ENCODE peak calls at places on chromosomes 5 and 9, in seven cellular contexts. One of them, this sample, is unnamed.

GRCh38 chr9:37554318-37554717 is 21.9 kb downstream of the FBXO10 start:
- DNase-seq in substantia nigra: no peak
- DNase-seq in NCI-H748 treated with DMSO at 0.1 percent for 48 hours: no peak
- DNase-seq in GM12865: no peak
- DNase-seq in stimulated activated CD8-positive, alpha-beta memory T cell treated with anti-CD3 and anti-CD28 coated beads, Interleukin-15, amount 100 ng/mL, for 48 hours: no peak
- DNase-seq in CD8-positive, alpha-beta T cell: no peak
- DNase-seq in NCI-H510A treated with DMSO at 0.1 percent for 48 hours: no peak
- DNase-seq in this sample: no peak

GRCh38 chr5:4837489-4838058 is 302.6 kb upstream of the ADAMTS16 start:
- DNase-seq in GM12865: no peak
- DNase-seq in NCI-H748 treated with DMSO at 0.1 percent for 48 hours: no peak
- DNase-seq in NCI-H510A treated with DMSO at 0.1 percent for 48 hours: no peak
- DNase-seq in substantia nigra: no peak
- DNase-seq in stimulated activated CD8-positive, alpha-beta memory T cell treated with anti-CD3 and anti-CD28 coated beads, Interleukin-15, amount 100 ng/mL, for 48 hours: no peak
- DNase-seq in CD8-positive, alpha-beta T cell: no peak
- DNase-seq in this sample: no peak

GRCh38 chr9:131530930-131531832 is at the start of gene UCK1:
- DNase-seq in GM12865: peak
- DNase-seq in stimulated activated CD8-positive, alpha-beta memory T cell treated with anti-CD3 and anti-CD28 coated beads, Interleukin-15, amount 100 ng/mL, for 48 hours: peak
- DNase-seq in CD8-positive, alpha-beta T cell: peak
- DNase-seq in NCI-H748 treated with DMSO at 0.1 percent for 48 hours: peak
- DNase-seq in substantia nigra: peak
- DNase-seq in NCI-H510A treated with DMSO at 0.1 percent for 48 hours: peak
- DNase-seq in this sample: peak

GRCh38 chr5:149428032-149428431 is 48.9 kb upstream of the IL17B start:
- DNase-seq in substantia nigra: no peak
- DNase-seq in NCI-H748 treated with DMSO at 0.1 percent for 48 hours: no peak
- DNase-seq in stimulated activated CD8-positive, alpha-beta memory T cell treated with anti-CD3 and anti-CD28 coated beads, Interleukin-15, amount 100 ng/mL, for 48 hours: no peak
- DNase-seq in GM12865: no peak
- DNase-seq in NCI-H510A treated with DMSO at 0.1 percent for 48 hours: no peak
- DNase-seq in CD8-positive, alpha-beta T cell: no peak
- DNase-seq in this sample: no peak

GRCh38 chr9:134323741-134324358 is 2.4 kb upstream of the RXRA start:
- DNase-seq in substantia nigra: no peak
- DNase-seq in CD8-positive, alpha-beta T cell: no peak
- DNase-seq in NCI-H748 treated with DMSO at 0.1 percent for 48 hours: no peak
- DNase-seq in GM12865: no peak
- DNase-seq in stimulated activated CD8-positive, alpha-beta memory T cell treated with anti-CD3 and anti-CD28 coated beads, Interleukin-15, amount 100 ng/mL, for 48 hours: no peak
- DNase-seq in NCI-H510A treated with DMSO at 0.1 percent for 48 hours: peak
- DNase-seq in this sample: no peak

GRCh38 chr9:70382709-70383605 is 31.5 kb downstream of the KLF9 start:
- DNase-seq in CD8-positive, alpha-beta T cell: no peak
- DNase-seq in NCI-H510A treated with DMSO at 0.1 percent for 48 hours: no peak
- DNase-seq in NCI-H748 treated with DMSO at 0.1 percent for 48 hours: no peak
- DNase-seq in GM12865: no peak
- DNase-seq in substantia nigra: no peak
- DNase-seq in stimulated activated CD8-positive, alpha-beta memory T cell treated with anti-CD3 and anti-CD28 coated beads, Interleukin-15, amount 100 ng/mL, for 48 hours: no peak
- DNase-seq in this sample: no peak

GRCh38 chr5:181114284-181114843 is 16.6 kb downstream of the OR2V1 start:
- DNase-seq in stimulated activated CD8-positive, alpha-beta memory T cell treated with anti-CD3 and anti-CD28 coated beads, Interleukin-15, amount 100 ng/mL, for 48 hours: no peak
- DNase-seq in NCI-H748 treated with DMSO at 0.1 percent for 48 hours: no peak
- DNase-seq in NCI-H510A treated with DMSO at 0.1 percent for 48 hours: no peak
- DNase-seq in CD8-positive, alpha-beta T cell: no peak
- DNase-seq in GM12865: no peak
- DNase-seq in substantia nigra: no peak
- DNase-seq in this sample: no peak

GRCh38 chr9:110897899-110898298 is 140.4 kb downstream of the LPAR1 start:
- DNase-seq in substantia nigra: no peak
- DNase-seq in NCI-H748 treated with DMSO at 0.1 percent for 48 hours: no peak
- DNase-seq in GM12865: no peak
- DNase-seq in CD8-positive, alpha-beta T cell: no peak
- DNase-seq in NCI-H510A treated with DMSO at 0.1 percent for 48 hours: no peak
- DNase-seq in stimulated activated CD8-positive, alpha-beta memory T cell treated with anti-CD3 and anti-CD28 coated beads, Interleukin-15, amount 100 ng/mL, for 48 hours: no peak
- DNase-seq in this sample: no peak

GRCh38 chr9:129849901-129850300 is 14.6 kb downstream of the USP20 start:
- DNase-seq in substantia nigra: no peak
- DNase-seq in CD8-positive, alpha-beta T cell: no peak
- DNase-seq in NCI-H510A treated with DMSO at 0.1 percent for 48 hours: no peak
- DNase-seq in GM12865: no peak
- DNase-seq in NCI-H748 treated with DMSO at 0.1 percent for 48 hours: no peak
- DNase-seq in stimulated activated CD8-positive, alpha-beta memory T cell treated with anti-CD3 and anti-CD28 coated beads, Interleukin-15, amount 100 ng/mL, for 48 hours: no peak
- DNase-seq in this sample: no peak

GRCh38 chr5:54758038-54758437 is 227.4 kb downstream of the ESM1 start:
- DNase-seq in substantia nigra: no peak
- DNase-seq in GM12865: no peak
- DNase-seq in stimulated activated CD8-positive, alpha-beta memory T cell treated with anti-CD3 and anti-CD28 coated beads, Interleukin-15, amount 100 ng/mL, for 48 hours: no peak
- DNase-seq in NCI-H748 treated with DMSO at 0.1 percent for 48 hours: no peak
- DNase-seq in CD8-positive, alpha-beta T cell: no peak
- DNase-seq in NCI-H510A treated with DMSO at 0.1 percent for 48 hours: no peak
- DNase-seq in this sample: peak

GRCh38 chr5:91670565-91670964 is 287.4 kb upstream of the ARRDC3 start:
- DNase-seq in NCI-H510A treated with DMSO at 0.1 percent for 48 hours: peak
- DNase-seq in stimulated activated CD8-positive, alpha-beta memory T cell treated with anti-CD3 and anti-CD28 coated beads, Interleukin-15, amount 100 ng/mL, for 48 hours: no peak
- DNase-seq in GM12865: no peak
- DNase-seq in CD8-positive, alpha-beta T cell: no peak
- DNase-seq in NCI-H748 treated with DMSO at 0.1 percent for 48 hours: no peak
- DNase-seq in substantia nigra: no peak
- DNase-seq in this sample: no peak

GRCh38 chr5:73295447-73295846 is 122.5 kb downstream of the TMEM174 start:
- DNase-seq in NCI-H510A treated with DMSO at 0.1 percent for 48 hours: peak
- DNase-seq in CD8-positive, alpha-beta T cell: no peak
- DNase-seq in stimulated activated CD8-positive, alpha-beta memory T cell treated with anti-CD3 and anti-CD28 coated beads, Interleukin-15, amount 100 ng/mL, for 48 hours: no peak
- DNase-seq in GM12865: peak
- DNase-seq in NCI-H748 treated with DMSO at 0.1 percent for 48 hours: peak
- DNase-seq in substantia nigra: no peak
- DNase-seq in this sample: no peak

GRCh38 chr5:1912951-1913565 is 30.3 kb upstream of the IRX4 start:
- DNase-seq in stimulated activated CD8-positive, alpha-beta memory T cell treated with anti-CD3 and anti-CD28 coated beads, Interleukin-15, amount 100 ng/mL, for 48 hours: no peak
- DNase-seq in NCI-H510A treated with DMSO at 0.1 percent for 48 hours: no peak
- DNase-seq in CD8-positive, alpha-beta T cell: no peak
- DNase-seq in NCI-H748 treated with DMSO at 0.1 percent for 48 hours: no peak
- DNase-seq in substantia nigra: no peak
- DNase-seq in GM12865: no peak
- DNase-seq in this sample: no peak

GRCh38 chr5:137833463-137833862 is 34.2 kb upstream of the MYOT start:
- DNase-seq in GM12865: no peak
- DNase-seq in CD8-positive, alpha-beta T cell: no peak
- DNase-seq in NCI-H510A treated with DMSO at 0.1 percent for 48 hours: peak
- DNase-seq in NCI-H748 treated with DMSO at 0.1 percent for 48 hours: no peak
- DNase-seq in stimulated activated CD8-positive, alpha-beta memory T cell treated with anti-CD3 and anti-CD28 coated beads, Interleukin-15, amount 100 ng/mL, for 48 hours: no peak
- DNase-seq in substantia nigra: no peak
- DNase-seq in this sample: no peak

GRCh38 chr9:124414612-124415011 is 630 bp downstream of the PSMB7 start:
- DNase-seq in GM12865: no peak
- DNase-seq in NCI-H748 treated with DMSO at 0.1 percent for 48 hours: no peak
- DNase-seq in NCI-H510A treated with DMSO at 0.1 percent for 48 hours: no peak
- DNase-seq in CD8-positive, alpha-beta T cell: no peak
- DNase-seq in substantia nigra: no peak
- DNase-seq in stimulated activated CD8-positive, alpha-beta memory T cell treated with anti-CD3 and anti-CD28 coated beads, Interleukin-15, amount 100 ng/mL, for 48 hours: no peak
- DNase-seq in this sample: no peak

GRCh38 chr5:96159076-96159475 is 197.4 kb upstream of the ELL2 start:
- DNase-seq in stimulated activated CD8-positive, alpha-beta memory T cell treated with anti-CD3 and anti-CD28 coated beads, Interleukin-15, amount 100 ng/mL, for 48 hours: no peak
- DNase-seq in substantia nigra: no peak
- DNase-seq in NCI-H510A treated with DMSO at 0.1 percent for 48 hours: no peak
- DNase-seq in CD8-positive, alpha-beta T cell: no peak
- DNase-seq in GM12865: no peak
- DNase-seq in NCI-H748 treated with DMSO at 0.1 percent for 48 hours: no peak
- DNase-seq in this sample: no peak

GRCh38 chr5:88787856-88788255 is 95.1 kb downstream of the MEF2C start:
- DNase-seq in substantia nigra: no peak
- DNase-seq in CD8-positive, alpha-beta T cell: no peak
- DNase-seq in stimulated activated CD8-positive, alpha-beta memory T cell treated with anti-CD3 and anti-CD28 coated beads, Interleukin-15, amount 100 ng/mL, for 48 hours: no peak
- DNase-seq in GM12865: no peak
- DNase-seq in NCI-H510A treated with DMSO at 0.1 percent for 48 hours: no peak
- DNase-seq in NCI-H748 treated with DMSO at 0.1 percent for 48 hours: no peak
- DNase-seq in this sample: peak

GRCh38 chr9:3457171-3457570 is 68.6 kb downstream of the RFX3 start:
- DNase-seq in stimulated activated CD8-positive, alpha-beta memory T cell treated with anti-CD3 and anti-CD28 coated beads, Interleukin-15, amount 100 ng/mL, for 48 hours: no peak
- DNase-seq in substantia nigra: no peak
- DNase-seq in NCI-H510A treated with DMSO at 0.1 percent for 48 hours: no peak
- DNase-seq in CD8-positive, alpha-beta T cell: no peak
- DNase-seq in NCI-H748 treated with DMSO at 0.1 percent for 48 hours: no peak
- DNase-seq in GM12865: no peak
- DNase-seq in this sample: no peak

GRCh38 chr9:86097510-86098224 is 1.7 kb downstream of the GOLM1 start:
- DNase-seq in substantia nigra: no peak
- DNase-seq in GM12865: no peak
- DNase-seq in NCI-H748 treated with DMSO at 0.1 percent for 48 hours: peak
- DNase-seq in CD8-positive, alpha-beta T cell: no peak
- DNase-seq in stimulated activated CD8-positive, alpha-beta memory T cell treated with anti-CD3 and anti-CD28 coated beads, Interleukin-15, amount 100 ng/mL, for 48 hours: no peak
- DNase-seq in NCI-H510A treated with DMSO at 0.1 percent for 48 hours: peak
- DNase-seq in this sample: no peak

GRCh38 chr5:123344819-123345426 is 78.3 kb downstream of the CEP120 start:
- DNase-seq in GM12865: peak
- DNase-seq in NCI-H748 treated with DMSO at 0.1 percent for 48 hours: peak
- DNase-seq in stimulated activated CD8-positive, alpha-beta memory T cell treated with anti-CD3 and anti-CD28 coated beads, Interleukin-15, amount 100 ng/mL, for 48 hours: no peak
- DNase-seq in NCI-H510A treated with DMSO at 0.1 percent for 48 hours: peak
- DNase-seq in substantia nigra: no peak
- DNase-seq in CD8-positive, alpha-beta T cell: no peak
- DNase-seq in this sample: peak

GRCh38 chr5:146047396-146047795 is 58.0 kb downstream of the PLAC8L1 start:
- DNase-seq in CD8-positive, alpha-beta T cell: no peak
- DNase-seq in stimulated activated CD8-positive, alpha-beta memory T cell treated with anti-CD3 and anti-CD28 coated beads, Interleukin-15, amount 100 ng/mL, for 48 hours: no peak
- DNase-seq in NCI-H748 treated with DMSO at 0.1 percent for 48 hours: no peak
- DNase-seq in GM12865: no peak
- DNase-seq in substantia nigra: no peak
- DNase-seq in NCI-H510A treated with DMSO at 0.1 percent for 48 hours: no peak
- DNase-seq in this sample: no peak

GRCh38 chr5:151086905-151087360 is 6.1 kb upstream of the TNIP1 start:
- DNase-seq in substantia nigra: no peak
- DNase-seq in NCI-H510A treated with DMSO at 0.1 percent for 48 hours: no peak
- DNase-seq in GM12865: peak
- DNase-seq in CD8-positive, alpha-beta T cell: peak
- DNase-seq in stimulated activated CD8-positive, alpha-beta memory T cell treated with anti-CD3 and anti-CD28 coated beads, Interleukin-15, amount 100 ng/mL, for 48 hours: no peak
- DNase-seq in NCI-H748 treated with DMSO at 0.1 percent for 48 hours: no peak
- DNase-seq in this sample: no peak

GRCh38 chr9:38434365-38434764 is 10.1 kb upstream of the IGFBPL1 start:
- DNase-seq in GM12865: no peak
- DNase-seq in NCI-H748 treated with DMSO at 0.1 percent for 48 hours: no peak
- DNase-seq in NCI-H510A treated with DMSO at 0.1 percent for 48 hours: no peak
- DNase-seq in CD8-positive, alpha-beta T cell: no peak
- DNase-seq in substantia nigra: no peak
- DNase-seq in stimulated activated CD8-positive, alpha-beta memory T cell treated with anti-CD3 and anti-CD28 coated beads, Interleukin-15, amount 100 ng/mL, for 48 hours: no peak
- DNase-seq in this sample: no peak

GRCh38 chr5:129377504-129377903 is 82.6 kb upstream of the ADAMTS19 start:
- DNase-seq in NCI-H748 treated with DMSO at 0.1 percent for 48 hours: no peak
- DNase-seq in GM12865: peak
- DNase-seq in CD8-positive, alpha-beta T cell: no peak
- DNase-seq in NCI-H510A treated with DMSO at 0.1 percent for 48 hours: peak
- DNase-seq in substantia nigra: no peak
- DNase-seq in stimulated activated CD8-positive, alpha-beta memory T cell treated with anti-CD3 and anti-CD28 coated beads, Interleukin-15, amount 100 ng/mL, for 48 hours: no peak
- DNase-seq in this sample: no peak

GRCh38 chr5:143390941-143391340 is 12.5 kb downstream of the NR3C1 start:
- DNase-seq in CD8-positive, alpha-beta T cell: no peak
- DNase-seq in stimulated activated CD8-positive, alpha-beta memory T cell treated with anti-CD3 and anti-CD28 coated beads, Interleukin-15, amount 100 ng/mL, for 48 hours: no peak
- DNase-seq in NCI-H748 treated with DMSO at 0.1 percent for 48 hours: no peak
- DNase-seq in GM12865: no peak
- DNase-seq in NCI-H510A treated with DMSO at 0.1 percent for 48 hours: no peak
- DNase-seq in substantia nigra: no peak
- DNase-seq in this sample: no peak

GRCh38 chr5:34857894-34858293 is 18.9 kb downstream of the TTC23L start:
- DNase-seq in NCI-H510A treated with DMSO at 0.1 percent for 48 hours: no peak
- DNase-seq in NCI-H748 treated with DMSO at 0.1 percent for 48 hours: no peak
- DNase-seq in stimulated activated CD8-positive, alpha-beta memory T cell treated with anti-CD3 and anti-CD28 coated beads, Interleukin-15, amount 100 ng/mL, for 48 hours: no peak
- DNase-seq in GM12865: no peak
- DNase-seq in CD8-positive, alpha-beta T cell: no peak
- DNase-seq in substantia nigra: no peak
- DNase-seq in this sample: no peak

GRCh38 chr9:112858625-112859147 is 32.0 kb downstream of the SLC46A2 start:
- DNase-seq in NCI-H748 treated with DMSO at 0.1 percent for 48 hours: no peak
- DNase-seq in CD8-positive, alpha-beta T cell: no peak
- DNase-seq in GM12865: peak
- DNase-seq in NCI-H510A treated with DMSO at 0.1 percent for 48 hours: no peak
- DNase-seq in stimulated activated CD8-positive, alpha-beta memory T cell treated with anti-CD3 and anti-CD28 coated beads, Interleukin-15, amount 100 ng/mL, for 48 hours: no peak
- DNase-seq in substantia nigra: no peak
- DNase-seq in this sample: no peak

GRCh38 chr5:151881626-151882225 is 42.9 kb downstream of the GLRA1 start:
- DNase-seq in stimulated activated CD8-positive, alpha-beta memory T cell treated with anti-CD3 and anti-CD28 coated beads, Interleukin-15, amount 100 ng/mL, for 48 hours: no peak
- DNase-seq in NCI-H510A treated with DMSO at 0.1 percent for 48 hours: no peak
- DNase-seq in substantia nigra: no peak
- DNase-seq in GM12865: no peak
- DNase-seq in NCI-H748 treated with DMSO at 0.1 percent for 48 hours: no peak
- DNase-seq in CD8-positive, alpha-beta T cell: no peak
- DNase-seq in this sample: no peak

GRCh38 chr5:178349147-178349527 is 116.5 kb upstream of the PHYKPL start:
- DNase-seq in CD8-positive, alpha-beta T cell: no peak
- DNase-seq in stimulated activated CD8-positive, alpha-beta memory T cell treated with anti-CD3 and anti-CD28 coated beads, Interleukin-15, amount 100 ng/mL, for 48 hours: no peak
- DNase-seq in substantia nigra: no peak
- DNase-seq in GM12865: no peak
- DNase-seq in NCI-H510A treated with DMSO at 0.1 percent for 48 hours: no peak
- DNase-seq in NCI-H748 treated with DMSO at 0.1 percent for 48 hours: no peak
- DNase-seq in this sample: no peak

GRCh38 chr9:98314381-98315066 is 59.1 kb upstream of the TBC1D2 start:
- DNase-seq in stimulated activated CD8-positive, alpha-beta memory T cell treated with anti-CD3 and anti-CD28 coated beads, Interleukin-15, amount 100 ng/mL, for 48 hours: no peak
- DNase-seq in NCI-H748 treated with DMSO at 0.1 percent for 48 hours: no peak
- DNase-seq in NCI-H510A treated with DMSO at 0.1 percent for 48 hours: peak
- DNase-seq in CD8-positive, alpha-beta T cell: no peak
- DNase-seq in GM12865: no peak
- DNase-seq in substantia nigra: no peak
- DNase-seq in this sample: no peak

GRCh38 chr5:105868038-105868775 is 1802.5 kb downstream of the EFNA5 start:
- DNase-seq in substantia nigra: no peak
- DNase-seq in CD8-positive, alpha-beta T cell: no peak
- DNase-seq in GM12865: no peak
- DNase-seq in NCI-H748 treated with DMSO at 0.1 percent for 48 hours: no peak
- DNase-seq in NCI-H510A treated with DMSO at 0.1 percent for 48 hours: no peak
- DNase-seq in stimulated activated CD8-positive, alpha-beta memory T cell treated with anti-CD3 and anti-CD28 coated beads, Interleukin-15, amount 100 ng/mL, for 48 hours: no peak
- DNase-seq in this sample: no peak

GRCh38 chr9:134458111-134458845 is 132.0 kb downstream of the RXRA start:
- DNase-seq in NCI-H510A treated with DMSO at 0.1 percent for 48 hours: no peak
- DNase-seq in CD8-positive, alpha-beta T cell: no peak
- DNase-seq in substantia nigra: no peak
- DNase-seq in GM12865: no peak
- DNase-seq in NCI-H748 treated with DMSO at 0.1 percent for 48 hours: no peak
- DNase-seq in stimulated activated CD8-positive, alpha-beta memory T cell treated with anti-CD3 and anti-CD28 coated beads, Interleukin-15, amount 100 ng/mL, for 48 hours: no peak
- DNase-seq in this sample: no peak

GRCh38 chr9:71783120-71783523 is 14.8 kb upstream of the CEMIP2 start:
- DNase-seq in GM12865: peak
- DNase-seq in substantia nigra: no peak
- DNase-seq in NCI-H510A treated with DMSO at 0.1 percent for 48 hours: peak
- DNase-seq in stimulated activated CD8-positive, alpha-beta memory T cell treated with anti-CD3 and anti-CD28 coated beads, Interleukin-15, amount 100 ng/mL, for 48 hours: peak
- DNase-seq in CD8-positive, alpha-beta T cell: peak
- DNase-seq in NCI-H748 treated with DMSO at 0.1 percent for 48 hours: peak
- DNase-seq in this sample: no peak

GRCh38 chr9:31253800-31254762 is 1130.4 kb upstream of the ACO1 start:
- DNase-seq in substantia nigra: no peak
- DNase-seq in NCI-H748 treated with DMSO at 0.1 percent for 48 hours: no peak
- DNase-seq in CD8-positive, alpha-beta T cell: no peak
- DNase-seq in GM12865: no peak
- DNase-seq in NCI-H510A treated with DMSO at 0.1 percent for 48 hours: no peak
- DNase-seq in stimulated activated CD8-positive, alpha-beta memory T cell treated with anti-CD3 and anti-CD28 coated beads, Interleukin-15, amount 100 ng/mL, for 48 hours: no peak
- DNase-seq in this sample: no peak

GRCh38 chr5:129271309-129271708 is 176.8 kb downstream of the ISOC1 start:
- DNase-seq in NCI-H748 treated with DMSO at 0.1 percent for 48 hours: no peak
- DNase-seq in substantia nigra: no peak
- DNase-seq in CD8-positive, alpha-beta T cell: no peak
- DNase-seq in NCI-H510A treated with DMSO at 0.1 percent for 48 hours: no peak
- DNase-seq in GM12865: peak
- DNase-seq in stimulated activated CD8-positive, alpha-beta memory T cell treated with anti-CD3 and anti-CD28 coated beads, Interleukin-15, amount 100 ng/mL, for 48 hours: no peak
- DNase-seq in this sample: no peak

GRCh38 chr5:59517926-59518585 is 375.5 kb downstream of the PDE4D start:
- DNase-seq in substantia nigra: no peak
- DNase-seq in GM12865: no peak
- DNase-seq in CD8-positive, alpha-beta T cell: no peak
- DNase-seq in NCI-H748 treated with DMSO at 0.1 percent for 48 hours: no peak
- DNase-seq in NCI-H510A treated with DMSO at 0.1 percent for 48 hours: no peak
- DNase-seq in stimulated activated CD8-positive, alpha-beta memory T cell treated with anti-CD3 and anti-CD28 coated beads, Interleukin-15, amount 100 ng/mL, for 48 hours: no peak
- DNase-seq in this sample: no peak

GRCh38 chr5:54703091-54703490 is 185.5 kb downstream of the SNX18 start:
- DNase-seq in stimulated activated CD8-positive, alpha-beta memory T cell treated with anti-CD3 and anti-CD28 coated beads, Interleukin-15, amount 100 ng/mL, for 48 hours: no peak
- DNase-seq in GM12865: no peak
- DNase-seq in NCI-H510A treated with DMSO at 0.1 percent for 48 hours: no peak
- DNase-seq in CD8-positive, alpha-beta T cell: no peak
- DNase-seq in substantia nigra: no peak
- DNase-seq in NCI-H748 treated with DMSO at 0.1 percent for 48 hours: peak
- DNase-seq in this sample: peak